ENCODE peak calls at places on chromosomes 11 and 22, in five cellular contexts. One of them, this sample, is unnamed.
A peak's percentile ranks its signal among the peaks of the same experiment; 100 is the strongest.

GRCh38 chr11:40882301-40882700 is 577.2 kb downstream of the LRRC4C start:
- DNase-seq in stimulated activated CD4-positive, alpha-beta T cell treated with anti-CD3 and anti-CD28 coated beads, Interleukin-1b, Interleukin-23, amount 100 ng/mL, for 24 hours: no peak
- DNase-seq in non-pigmented ciliary epithelial cell: no peak
- DNase-seq in NCI-H345: no peak
- DNase-seq in fibroblast of the conjunctiva: no peak
- DNase-seq in this sample: no peak

GRCh38 chr22:42938976-42939375 is 76.0 kb downstream of the PACSIN2 start:
- DNase-seq in stimulated activated CD4-positive, alpha-beta T cell treated with anti-CD3 and anti-CD28 coated beads, Interleukin-1b, Interleukin-23, amount 100 ng/mL, for 24 hours: no peak
- DNase-seq in non-pigmented ciliary epithelial cell: no peak
- DNase-seq in NCI-H345: no peak
- DNase-seq in fibroblast of the conjunctiva: no peak
- DNase-seq in this sample: no peak

GRCh38 chr11:64911142-64911541 is 5.9 kb downstream of the ATG2A start:
- DNase-seq in stimulated activated CD4-positive, alpha-beta T cell treated with anti-CD3 and anti-CD28 coated beads, Interleukin-1b, Interleukin-23, amount 100 ng/mL, for 24 hours: no peak
- DNase-seq in non-pigmented ciliary epithelial cell: no peak
- DNase-seq in NCI-H345: no peak
- DNase-seq in fibroblast of the conjunctiva: no peak
- DNase-seq in this sample: no peak

GRCh38 chr11:29755474-29755873 is 261.4 kb downstream of the KCNA4 start:
- DNase-seq in stimulated activated CD4-positive, alpha-beta T cell treated with anti-CD3 and anti-CD28 coated beads, Interleukin-1b, Interleukin-23, amount 100 ng/mL, for 24 hours: no peak
- DNase-seq in non-pigmented ciliary epithelial cell: no peak
- DNase-seq in NCI-H345: no peak
- DNase-seq in fibroblast of the conjunctiva: no peak
- DNase-seq in this sample: no peak

GRCh38 chr11:19781351-19781750 is 68.7 kb downstream of the NAV2 start:
- DNase-seq in stimulated activated CD4-positive, alpha-beta T cell treated with anti-CD3 and anti-CD28 coated beads, Interleukin-1b, Interleukin-23, amount 100 ng/mL, for 24 hours: no peak
- DNase-seq in non-pigmented ciliary epithelial cell: no peak
- DNase-seq in NCI-H345: no peak
- DNase-seq in fibroblast of the conjunctiva: no peak
- DNase-seq in this sample: no peak

GRCh38 chr11:128458316-128458715 is 129.0 kb downstream of the ETS1 start:
- DNase-seq in stimulated activated CD4-positive, alpha-beta T cell treated with anti-CD3 and anti-CD28 coated beads, Interleukin-1b, Interleukin-23, amount 100 ng/mL, for 24 hours: no peak
- DNase-seq in non-pigmented ciliary epithelial cell: peak; percentile 83
- DNase-seq in NCI-H345: no peak
- DNase-seq in fibroblast of the conjunctiva: no peak
- DNase-seq in this sample: peak; percentile 58

GRCh38 chr11:91261513-91261912 is 963.1 kb upstream of the FAT3 start:
- DNase-seq in stimulated activated CD4-positive, alpha-beta T cell treated with anti-CD3 and anti-CD28 coated beads, Interleukin-1b, Interleukin-23, amount 100 ng/mL, for 24 hours: no peak
- DNase-seq in non-pigmented ciliary epithelial cell: no peak
- DNase-seq in NCI-H345: no peak
- DNase-seq in fibroblast of the conjunctiva: no peak
- DNase-seq in this sample: no peak

GRCh38 chr11:66676931-66677598 is 622 bp downstream of the RBM4B start:
- DNase-seq in stimulated activated CD4-positive, alpha-beta T cell treated with anti-CD3 and anti-CD28 coated beads, Interleukin-1b, Interleukin-23, amount 100 ng/mL, for 24 hours: no peak
- DNase-seq in non-pigmented ciliary epithelial cell: no peak
- DNase-seq in NCI-H345: no peak
- DNase-seq in fibroblast of the conjunctiva: no peak
- DNase-seq in this sample: no peak

GRCh38 chr22:17786435-17787158 is 12.3 kb upstream of the BID start:
- DNase-seq in stimulated activated CD4-positive, alpha-beta T cell treated with anti-CD3 and anti-CD28 coated beads, Interleukin-1b, Interleukin-23, amount 100 ng/mL, for 24 hours: no peak
- DNase-seq in non-pigmented ciliary epithelial cell: no peak
- DNase-seq in NCI-H345: peak; percentile 71
- DNase-seq in fibroblast of the conjunctiva: no peak
- DNase-seq in this sample: no peak

GRCh38 chr11:6864436-6864835 is 1.6 kb downstream of the OR10A2 start:
- DNase-seq in stimulated activated CD4-positive, alpha-beta T cell treated with anti-CD3 and anti-CD28 coated beads, Interleukin-1b, Interleukin-23, amount 100 ng/mL, for 24 hours: no peak
- DNase-seq in non-pigmented ciliary epithelial cell: peak; percentile 38
- DNase-seq in NCI-H345: no peak
- DNase-seq in fibroblast of the conjunctiva: no peak
- DNase-seq in this sample: no peak

GRCh38 chr22:49909476-49910205 is 8.6 kb downstream of the ALG12 start:
- DNase-seq in stimulated activated CD4-positive, alpha-beta T cell treated with anti-CD3 and anti-CD28 coated beads, Interleukin-1b, Interleukin-23, amount 100 ng/mL, for 24 hours: no peak
- DNase-seq in non-pigmented ciliary epithelial cell: no peak
- DNase-seq in NCI-H345: no peak
- DNase-seq in fibroblast of the conjunctiva: no peak
- DNase-seq in this sample: no peak

GRCh38 chr11:2778630-2779498 is 79.1 kb upstream of the KCNQ1OT1 start:
- DNase-seq in stimulated activated CD4-positive, alpha-beta T cell treated with anti-CD3 and anti-CD28 coated beads, Interleukin-1b, Interleukin-23, amount 100 ng/mL, for 24 hours: no peak
- DNase-seq in non-pigmented ciliary epithelial cell: peak; percentile 18
- DNase-seq in NCI-H345: peak; percentile 42
- DNase-seq in fibroblast of the conjunctiva: peak; percentile 48
- DNase-seq in this sample: no peak

GRCh38 chr11:128713595-128713994 is 19.7 kb downstream of the FLI1 start:
- DNase-seq in stimulated activated CD4-positive, alpha-beta T cell treated with anti-CD3 and anti-CD28 coated beads, Interleukin-1b, Interleukin-23, amount 100 ng/mL, for 24 hours: no peak
- DNase-seq in non-pigmented ciliary epithelial cell: no peak
- DNase-seq in NCI-H345: no peak
- DNase-seq in fibroblast of the conjunctiva: no peak
- DNase-seq in this sample: no peak

GRCh38 chr11:118996926-118997626 is 862 bp upstream of the CENATAC start:
- DNase-seq in stimulated activated CD4-positive, alpha-beta T cell treated with anti-CD3 and anti-CD28 coated beads, Interleukin-1b, Interleukin-23, amount 100 ng/mL, for 24 hours: no peak
- DNase-seq in non-pigmented ciliary epithelial cell: no peak
- DNase-seq in NCI-H345: no peak
- DNase-seq in fibroblast of the conjunctiva: no peak
- DNase-seq in this sample: no peak

GRCh38 chr22:23193420-23193819 is 13.1 kb downstream of the BCR start:
- DNase-seq in stimulated activated CD4-positive, alpha-beta T cell treated with anti-CD3 and anti-CD28 coated beads, Interleukin-1b, Interleukin-23, amount 100 ng/mL, for 24 hours: no peak
- DNase-seq in non-pigmented ciliary epithelial cell: no peak
- DNase-seq in NCI-H345: no peak
- DNase-seq in fibroblast of the conjunctiva: no peak
- DNase-seq in this sample: no peak

GRCh38 chr22:28246392-28246791 is 327.3 kb upstream of the PITPNB start:
- DNase-seq in stimulated activated CD4-positive, alpha-beta T cell treated with anti-CD3 and anti-CD28 coated beads, Interleukin-1b, Interleukin-23, amount 100 ng/mL, for 24 hours: no peak
- DNase-seq in non-pigmented ciliary epithelial cell: peak; percentile 66
- DNase-seq in NCI-H345: no peak
- DNase-seq in fibroblast of the conjunctiva: peak; percentile 26
- DNase-seq in this sample: no peak

GRCh38 chr11:43268161-43268560 is 43.6 kb upstream of the API5 start:
- DNase-seq in stimulated activated CD4-positive, alpha-beta T cell treated with anti-CD3 and anti-CD28 coated beads, Interleukin-1b, Interleukin-23, amount 100 ng/mL, for 24 hours: no peak
- DNase-seq in non-pigmented ciliary epithelial cell: no peak
- DNase-seq in NCI-H345: no peak
- DNase-seq in fibroblast of the conjunctiva: no peak
- DNase-seq in this sample: no peak

GRCh38 chr11:131889760-131890620 is 519.6 kb downstream of the NTM start:
- DNase-seq in stimulated activated CD4-positive, alpha-beta T cell treated with anti-CD3 and anti-CD28 coated beads, Interleukin-1b, Interleukin-23, amount 100 ng/mL, for 24 hours: no peak
- DNase-seq in non-pigmented ciliary epithelial cell: no peak
- DNase-seq in NCI-H345: no peak
- DNase-seq in fibroblast of the conjunctiva: no peak
- DNase-seq in this sample: no peak

GRCh38 chr11:65672982-65673381 is 10.3 kb upstream of the RELA start:
- DNase-seq in stimulated activated CD4-positive, alpha-beta T cell treated with anti-CD3 and anti-CD28 coated beads, Interleukin-1b, Interleukin-23, amount 100 ng/mL, for 24 hours: no peak
- DNase-seq in non-pigmented ciliary epithelial cell: no peak
- DNase-seq in NCI-H345: no peak
- DNase-seq in fibroblast of the conjunctiva: no peak
- DNase-seq in this sample: no peak

GRCh38 chr11:44535201-44535980 is 30.1 kb upstream of the CD82 start:
- DNase-seq in stimulated activated CD4-positive, alpha-beta T cell treated with anti-CD3 and anti-CD28 coated beads, Interleukin-1b, Interleukin-23, amount 100 ng/mL, for 24 hours: no peak
- DNase-seq in non-pigmented ciliary epithelial cell: no peak
- DNase-seq in NCI-H345: no peak
- DNase-seq in fibroblast of the conjunctiva: no peak
- DNase-seq in this sample: no peak

GRCh38 chr11:120627535-120628163 is 116.1 kb downstream of the GRIK4 start:
- DNase-seq in stimulated activated CD4-positive, alpha-beta T cell treated with anti-CD3 and anti-CD28 coated beads, Interleukin-1b, Interleukin-23, amount 100 ng/mL, for 24 hours: no peak
- DNase-seq in non-pigmented ciliary epithelial cell: no peak
- DNase-seq in NCI-H345: no peak
- DNase-seq in fibroblast of the conjunctiva: no peak
- DNase-seq in this sample: no peak

GRCh38 chr11:33387586-33387985 is 130.4 kb downstream of the HIPK3 start:
- DNase-seq in stimulated activated CD4-positive, alpha-beta T cell treated with anti-CD3 and anti-CD28 coated beads, Interleukin-1b, Interleukin-23, amount 100 ng/mL, for 24 hours: no peak
- DNase-seq in non-pigmented ciliary epithelial cell: no peak
- DNase-seq in NCI-H345: no peak
- DNase-seq in fibroblast of the conjunctiva: no peak
- DNase-seq in this sample: no peak

GRCh38 chr11:11842426-11843008 is 745 bp downstream of the USP47 start:
- DNase-seq in stimulated activated CD4-positive, alpha-beta T cell treated with anti-CD3 and anti-CD28 coated beads, Interleukin-1b, Interleukin-23, amount 100 ng/mL, for 24 hours: peak; percentile 23
- DNase-seq in non-pigmented ciliary epithelial cell: no peak
- DNase-seq in NCI-H345: peak; percentile 65
- DNase-seq in fibroblast of the conjunctiva: peak; percentile 82
- DNase-seq in this sample: peak; percentile 79

GRCh38 chr11:125376117-125376516 is 119.9 kb downstream of the FEZ1 start:
- DNase-seq in stimulated activated CD4-positive, alpha-beta T cell treated with anti-CD3 and anti-CD28 coated beads, Interleukin-1b, Interleukin-23, amount 100 ng/mL, for 24 hours: no peak
- DNase-seq in non-pigmented ciliary epithelial cell: no peak
- DNase-seq in NCI-H345: no peak
- DNase-seq in fibroblast of the conjunctiva: no peak
- DNase-seq in this sample: no peak

GRCh38 chr22:37804502-37804885 is 3.2 kb upstream of the GCAT start:
- DNase-seq in stimulated activated CD4-positive, alpha-beta T cell treated with anti-CD3 and anti-CD28 coated beads, Interleukin-1b, Interleukin-23, amount 100 ng/mL, for 24 hours: no peak
- DNase-seq in non-pigmented ciliary epithelial cell: no peak
- DNase-seq in NCI-H345: no peak
- DNase-seq in fibroblast of the conjunctiva: no peak
- DNase-seq in this sample: no peak

GRCh38 chr11:1763336-1763795 is 361 bp downstream of the CTSD start:
- DNase-seq in stimulated activated CD4-positive, alpha-beta T cell treated with anti-CD3 and anti-CD28 coated beads, Interleukin-1b, Interleukin-23, amount 100 ng/mL, for 24 hours: no peak
- DNase-seq in non-pigmented ciliary epithelial cell: no peak
- DNase-seq in NCI-H345: no peak
- DNase-seq in fibroblast of the conjunctiva: no peak
- DNase-seq in this sample: no peak

GRCh38 chr22:47090591-47091240 is 328.3 kb downstream of the TBC1D22A start:
- DNase-seq in stimulated activated CD4-positive, alpha-beta T cell treated with anti-CD3 and anti-CD28 coated beads, Interleukin-1b, Interleukin-23, amount 100 ng/mL, for 24 hours: no peak
- DNase-seq in non-pigmented ciliary epithelial cell: no peak
- DNase-seq in NCI-H345: peak; percentile 72
- DNase-seq in fibroblast of the conjunctiva: peak; percentile 17
- DNase-seq in this sample: no peak

GRCh38 chr11:57761301-57762234 is at the start of gene CTNND1:
- DNase-seq in stimulated activated CD4-positive, alpha-beta T cell treated with anti-CD3 and anti-CD28 coated beads, Interleukin-1b, Interleukin-23, amount 100 ng/mL, for 24 hours: no peak
- DNase-seq in non-pigmented ciliary epithelial cell: peak; percentile 94
- DNase-seq in NCI-H345: no peak
- DNase-seq in fibroblast of the conjunctiva: peak; percentile 98
- DNase-seq in this sample: peak; percentile 96

GRCh38 chr22:32181043-32181442 is 21.9 kb upstream of the C22orf42 start:
- DNase-seq in stimulated activated CD4-positive, alpha-beta T cell treated with anti-CD3 and anti-CD28 coated beads, Interleukin-1b, Interleukin-23, amount 100 ng/mL, for 24 hours: no peak
- DNase-seq in non-pigmented ciliary epithelial cell: no peak
- DNase-seq in NCI-H345: no peak
- DNase-seq in fibroblast of the conjunctiva: no peak
- DNase-seq in this sample: no peak

GRCh38 chr11:86222081-86222480 is 22.5 kb upstream of the EED start:
- DNase-seq in stimulated activated CD4-positive, alpha-beta T cell treated with anti-CD3 and anti-CD28 coated beads, Interleukin-1b, Interleukin-23, amount 100 ng/mL, for 24 hours: no peak
- DNase-seq in non-pigmented ciliary epithelial cell: no peak
- DNase-seq in NCI-H345: no peak
- DNase-seq in fibroblast of the conjunctiva: no peak
- DNase-seq in this sample: no peak

GRCh38 chr11:62553839-62554361 is 7.3 kb upstream of the AHNAK start:
- DNase-seq in stimulated activated CD4-positive, alpha-beta T cell treated with anti-CD3 and anti-CD28 coated beads, Interleukin-1b, Interleukin-23, amount 100 ng/mL, for 24 hours: no peak
- DNase-seq in non-pigmented ciliary epithelial cell: peak; percentile 68
- DNase-seq in NCI-H345: no peak
- DNase-seq in fibroblast of the conjunctiva: peak; percentile 68
- DNase-seq in this sample: peak; percentile 90